ENCODE peak calls at places on chromosome 14, in four cellular contexts. R is cardiac fibroblast, W is esophagus squamous epithelium, G is fibroblast of the aortic adventitia. S is an unnamed sample.

GRCh38 chr14:34874386-34875030 is 652 bp downstream of the BAZ1A start:
- DNase-seq in G (peak), R (peak), W (no peak), S (peak)

GRCh38 chr14:49497725-49498348 is 88.3 kb downstream of the RPS29 start:
- DNase-seq in W (no peak), R (peak), G (peak), S (peak)

GRCh38 chr14:98130691-98131090 is 1141.3 kb downstream of the BCL11B start:
- DNase-seq in G (no peak), W (no peak), R (no peak), S (no peak)

GRCh38 chr14:78164226-78164853 is 5.8 kb upstream of the NRXN3 start:
- DNase-seq in W (no peak), G (no peak), R (no peak), S (peak)

GRCh38 chr14:59305836-59306555 is 117.5 kb downstream of the DAAM1 start:
- DNase-seq in R (peak), W (no peak), G (peak), S (peak)

GRCh38 chr14:102317564-102318248 is 1.8 kb upstream of the ZNF839 start:
- DNase-seq in W (no peak), G (no peak), R (peak), S (peak)

GRCh38 chr14:93986972-93987371 is 10.1 kb upstream of the CCDC197 start:
- DNase-seq in R (no peak), W (no peak), G (no peak), S (no peak)

GRCh38 chr14:68664225-68664681 is 128.6 kb downstream of the ZFP36L1 start:
- DNase-seq in G (no peak), W (no peak), R (no peak), S (peak)

GRCh38 chr14:54564799-54565235 is 2.1 kb upstream of the SAMD4A start:
- DNase-seq in R (peak), G (peak), W (no peak), S (peak)

GRCh38 chr14:54564071-54564798 is 2.7 kb upstream of the SAMD4A start:
- DNase-seq in R (peak), W (no peak), G (peak), S (peak)

GRCh38 chr14:54566152-54566409 is 847 bp upstream of the SAMD4A start:
- DNase-seq in R (no peak), G (no peak), W (no peak), S (no peak)

GRCh38 chr14:54566410-54567223 is at the start of gene SAMD4A:
- DNase-seq in G (peak), R (peak), W (peak), S (peak)

GRCh38 chr14:54565236-54566151 is 1.4 kb upstream of the SAMD4A start:
- DNase-seq in G (peak), R (peak), W (peak), S (peak)
- TF ChIP-seq CTCF in G (peak), R (no peak), W (no peak), S (no peak)

DNA sequence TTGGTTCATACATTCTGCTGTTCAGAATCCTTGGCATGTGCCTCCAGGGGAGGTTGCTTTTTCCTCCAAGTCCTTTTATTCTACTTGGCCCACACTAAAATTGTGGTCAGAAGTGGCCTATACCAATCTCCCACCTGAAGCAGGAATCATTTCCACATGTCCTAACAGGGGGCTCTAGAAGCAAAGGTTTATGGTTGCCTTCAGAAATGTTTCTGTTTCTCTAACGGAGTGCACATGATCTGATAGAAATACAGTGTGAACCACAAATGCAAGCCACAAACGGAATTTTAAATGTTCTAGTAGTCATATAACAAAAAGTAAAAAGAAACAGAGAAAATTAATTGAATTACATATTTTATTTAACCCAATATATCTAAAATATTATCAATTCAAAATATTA is 3.9 kb downstream of the PTGER2 start:
- DNase-seq in W (no peak), R (no peak), G (no peak), S (no peak)
- H3K4me3 ChIP-seq in W (no peak), R (no peak), G (peak), S (peak)

GRCh38 chr14:52146504-52146903 is 77.6 kb upstream of the NID2 start:
- DNase-seq in R (no peak), G (peak), W (no peak), S (peak)
- TF ChIP-seq CTCF in R (peak), G (peak), W (no peak), S (peak)

DNA sequence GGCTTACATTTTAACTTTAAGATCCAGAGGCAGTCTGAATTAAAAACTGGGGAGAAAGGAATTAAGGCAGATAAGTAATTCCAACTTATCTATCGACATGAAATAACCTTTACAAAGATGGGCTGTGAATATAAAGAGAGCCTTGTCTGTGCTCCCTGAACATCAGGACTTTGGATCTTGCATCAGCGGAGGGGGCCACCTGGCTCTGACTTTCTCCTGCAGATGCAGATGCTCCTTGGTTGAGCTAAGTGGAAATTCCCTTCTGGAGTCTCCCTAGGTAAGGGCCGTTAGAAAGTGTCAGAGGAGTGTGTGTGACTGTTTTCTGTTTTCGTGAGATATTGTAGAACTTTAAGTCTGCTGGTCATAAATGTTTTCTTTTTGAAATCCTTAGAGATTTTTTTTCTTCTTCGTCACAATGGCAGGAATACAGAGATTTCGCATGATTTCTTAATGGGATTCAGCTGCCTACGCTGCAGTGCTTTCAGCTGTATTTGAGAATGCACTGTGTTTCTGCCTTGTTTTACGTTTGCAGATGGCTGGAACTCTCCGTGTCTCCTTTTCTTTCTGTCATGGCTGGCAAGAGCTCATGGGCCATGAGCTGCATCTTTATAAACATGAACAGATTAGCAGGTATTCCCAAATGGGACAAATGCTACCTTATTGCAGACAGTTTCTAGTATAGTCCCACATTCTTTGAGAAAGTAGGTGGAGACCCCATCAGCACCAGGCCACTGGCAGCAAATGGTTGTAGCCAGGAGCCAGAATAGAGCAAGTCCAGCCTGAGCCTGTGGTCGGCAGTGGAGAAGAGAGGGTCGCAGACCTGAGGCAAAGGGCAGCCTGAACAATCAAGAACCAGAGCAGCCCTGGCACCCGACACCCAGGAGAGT is 76.2 kb upstream of the FRMD6 start:
- DNase-seq in W (no peak), G (peak), R (no peak), S (no peak)
- H3K4me3 ChIP-seq in W (no peak), G (no peak), R (no peak), S (no peak)

GRCh38 chr14:100076133-100076532 is 10.9 kb downstream of the EVL start:
- DNase-seq in R (peak), G (peak), W (no peak), S (peak)
- TF ChIP-seq CTCF in R (peak), G (peak), W (no peak), S (peak)

GRCh38 chr14:37588956-37589737 is 5.9 kb downstream of the FOXA1 start:
- DNase-seq in G (no peak), R (no peak), W (no peak), S (no peak)
- H3K4me3 ChIP-seq in G (no peak), R (no peak), W (peak), S (no peak)

GRCh38 chr14:39367387-39367751 is 64.9 kb downstream of the FBXO33 start:
- DNase-seq in R (no peak), G (no peak), W (no peak), S (peak)

GRCh38 chr14:39370415-39370814 is 61.8 kb downstream of the FBXO33 start:
- DNase-seq in R (no peak), W (no peak), G (no peak), S (no peak)

GRCh38 chr14:39369029-39369428 is 63.2 kb downstream of the FBXO33 start:
- DNase-seq in G (no peak), R (no peak), W (no peak), S (no peak)

GRCh38 chr14:39366460-39367386 is 65.5 kb downstream of the FBXO33 start:
- DNase-seq in W (no peak), R (no peak), G (no peak), S (no peak)

DNA sequence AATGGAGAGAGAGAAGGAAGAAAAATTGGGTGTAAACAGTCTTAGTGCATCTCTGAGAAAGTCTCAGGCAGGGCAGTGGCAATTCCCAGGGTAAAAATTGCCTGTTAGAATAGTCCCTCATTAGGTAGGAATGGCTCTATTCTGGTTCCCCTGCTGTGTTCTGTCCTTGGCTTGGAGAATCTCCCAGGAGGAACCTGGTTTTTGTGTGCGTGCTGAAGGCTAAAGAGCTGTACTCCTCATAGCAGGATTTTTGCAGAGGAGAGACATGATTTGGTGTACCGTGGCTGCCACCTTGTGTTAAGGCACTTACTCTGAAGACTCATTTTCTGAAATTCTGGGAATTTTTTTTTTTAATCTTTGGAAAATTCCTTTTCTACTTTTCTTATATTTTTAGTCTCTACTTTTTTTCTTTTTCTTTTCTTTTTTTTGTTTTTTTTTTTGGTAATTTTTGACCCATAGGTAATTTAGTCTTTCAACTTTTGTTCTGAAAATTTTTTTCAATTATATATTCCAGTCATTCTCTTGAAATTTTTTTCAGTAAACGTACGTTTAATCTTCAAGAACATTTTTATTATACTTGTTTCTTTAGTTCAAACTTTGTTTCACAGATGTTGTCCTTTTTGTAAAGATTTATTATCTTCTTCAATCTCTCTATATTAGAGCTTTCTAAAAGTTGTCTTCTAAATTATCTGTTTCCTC is 63.8 kb downstream of the FBXO33 start:
- DNase-seq in G (peak), W (no peak), R (peak), S (peak)
- TF ChIP-seq CTCF in G (peak), W (peak), R (peak), S (peak)

GRCh38 chr14:75831455-75831854 is 150.3 kb downstream of the TGFB3 start:
- DNase-seq in R (peak), W (no peak), G (peak), S (peak)
- H3K4me3 ChIP-seq in R (no peak), W (no peak), G (no peak), S (no peak)

GRCh38 chr14:55352201-55352600 is 59.4 kb downstream of the ATG14 start:
- DNase-seq in R (no peak), G (no peak), W (no peak), S (no peak)

GRCh38 chr14:55349565-55349964 is 62.1 kb downstream of the ATG14 start:
- DNase-seq in R (no peak), G (no peak), W (no peak), S (no peak)

GRCh38 chr14:55351111-55351510 is 60.5 kb downstream of the ATG14 start:
- DNase-seq in R (no peak), W (no peak), G (no peak), S (no peak)

GRCh38 chr14:55348766-55349453 is 62.7 kb downstream of the ATG14 start:
- DNase-seq in R (no peak), W (no peak), G (no peak), S (no peak)

DNA sequence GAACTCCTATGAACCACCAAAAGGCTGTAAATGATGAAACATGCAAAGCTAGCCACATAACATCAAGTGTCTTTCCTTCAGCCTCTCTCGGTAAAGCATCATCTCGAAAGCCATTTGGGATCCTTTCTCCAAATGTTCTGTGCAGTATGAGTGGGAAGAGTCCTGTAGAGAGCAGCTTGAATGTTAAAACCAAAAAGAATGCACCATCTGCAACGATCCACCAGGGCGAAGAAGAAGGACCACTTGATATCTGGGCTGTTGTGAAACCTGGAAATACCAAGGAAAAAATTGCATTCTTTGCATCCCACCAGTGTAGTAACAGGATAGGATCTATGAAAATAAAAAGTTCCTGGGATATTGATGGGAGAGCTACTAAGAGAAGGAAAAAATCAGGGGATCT is 61.2 kb downstream of the ATG14 start:
- DNase-seq in W (no peak), G (no peak), R (no peak), S (no peak)
- TF ChIP-seq CTCF in W (no peak), G (no peak), R (no peak), S (peak)